ENCODE peak calls at places on chromosome 3, in six cellular contexts. F, O, S, X, V and R are unnamed samples.

GRCh38 chr3:16467368-16467767 is 46.1 kb downstream of the RFTN1 start:
- DNase-seq in O (no peak), X (no peak), F (no peak), S (no peak), V (no peak), R (no peak)

GRCh38 chr3:107598926-107599754 is 76.4 kb downstream of the BBX start:
- DNase-seq in F (no peak), O (peak; percentile 52), X (peak; percentile 25), V (peak; percentile 30), S (peak; percentile 51), R (peak; percentile 62)

GRCh38 chr3:53513556-53514190 is 19.3 kb downstream of the CACNA1D start:
- DNase-seq in O (no peak), X (no peak), V (no peak), F (no peak), S (no peak), R (no peak)

GRCh38 chr3:168989396-168989795 is 674.1 kb downstream of the MECOM start:
- DNase-seq in O (no peak), S (no peak), V (no peak), F (no peak), X (no peak), R (no peak)

GRCh38 chr3:60841355-60841754 is 409.9 kb downstream of the FHIT start:
- DNase-seq in X (no peak), S (peak; percentile 0), V (no peak), O (no peak), F (no peak), R (no peak)

GRCh38 chr3:185195652-185196051 is 42.8 kb upstream of the C3orf70 start:
- DNase-seq in S (no peak), X (no peak), F (no peak), O (no peak), V (no peak), R (no peak)

GRCh38 chr3:22951910-22952309 is 251.2 kb upstream of the UBE2E2 start:
- DNase-seq in F (no peak), O (no peak), X (no peak), V (no peak), S (no peak), R (no peak)

GRCh38 chr3:172749201-172749965 is 1.1 kb upstream of the ECT2 start:
- DNase-seq in O (no peak), V (no peak), X (no peak), F (no peak), S (peak; percentile 92), R (no peak)

GRCh38 chr3:81549388-81549787 is 212.1 kb downstream of the GBE1 start:
- DNase-seq in X (no peak), F (no peak), S (no peak), V (no peak), O (no peak), R (no peak)

GRCh38 chr3:12049675-12050074 is 45.5 kb downstream of the SYN2 start:
- DNase-seq in S (peak; percentile 49), V (no peak), O (no peak), X (no peak), F (no peak), R (no peak)